ENCODE peak calls at places on chromosomes 2 and 18, in eight cellular contexts. K is caudate nucleus, I is WERI-Rb-1, F is right cardiac atrium, S is body of pancreas, W is upper lobe of left lung, Y is prostate gland, C is transverse colon. U is an unnamed sample.

GRCh38 chr18:227374-227773 is 40.5 kb downstream of the THOC1 start:
- DNase-seq in W (no peak), K (no peak), S (no peak), C (no peak), I (no peak), F (no peak), Y (no peak), U (no peak)

GRCh38 chr18:12121175-12122095 is 27.8 kb downstream of the ANKRD62 start:
- DNase-seq in W (no peak), I (no peak), K (no peak), C (no peak), F (no peak), S (no peak), Y (no peak), U (no peak)

GRCh38 chr2:74966893-74967292 is 8.4 kb downstream of the POLE4 start:
- DNase-seq in K (no peak), C (no peak), Y (no peak), I (no peak), F (no peak), S (no peak), W (no peak), U (no peak)

GRCh38 chr2:237057107-237057506 is 28.6 kb upstream of the COPS8 start:
- DNase-seq in I (no peak), C (no peak), S (no peak), Y (no peak), F (no peak), W (no peak), K (no peak), U (no peak)

GRCh38 chr18:32749809-32750208 is 23.0 kb downstream of the KLHL14 start:
- DNase-seq in F (no peak), Y (no peak), I (no peak), C (no peak), W (no peak), K (no peak), S (no peak), U (no peak)

GRCh38 chr2:9333591-9334171 is 89.6 kb downstream of the ITGB1BP1 start:
- DNase-seq in Y (peak), F (peak), S (peak), I (peak), K (no peak), C (peak), W (no peak), U (peak)

GRCh38 chr2:36433311-36434217 is 78.0 kb downstream of the CRIM1 start:
- DNase-seq in C (peak), W (no peak), F (peak), K (no peak), S (peak), I (no peak), Y (peak), U (peak)

GRCh38 chr2:18719978-18720775 is 130.8 kb upstream of the NT5C1B start:
- DNase-seq in W (no peak), K (no peak), I (no peak), C (no peak), F (peak), S (no peak), Y (no peak), U (no peak)

GRCh38 chr18:35413163-35413511 is 36.0 kb upstream of the ZNF396 start:
- DNase-seq in C (no peak), Y (no peak), W (no peak), K (no peak), S (no peak), F (no peak), I (no peak), U (no peak)

GRCh38 chr2:1588994-1589611 is 155.2 kb downstream of the PXDN start:
- DNase-seq in K (no peak), C (no peak), F (no peak), S (no peak), W (peak), Y (no peak), I (no peak), U (no peak)

GRCh38 chr2:225429718-225430117 is 30.2 kb downstream of the NYAP2 start:
- DNase-seq in K (peak), F (no peak), W (no peak), Y (no peak), S (peak), I (no peak), C (no peak), U (no peak)

GRCh38 chr18:58202406-58202730 is 158.3 kb downstream of the NEDD4L start:
- DNase-seq in W (no peak), I (no peak), S (no peak), C (peak), F (no peak), K (no peak), Y (peak), U (peak)

DNA sequence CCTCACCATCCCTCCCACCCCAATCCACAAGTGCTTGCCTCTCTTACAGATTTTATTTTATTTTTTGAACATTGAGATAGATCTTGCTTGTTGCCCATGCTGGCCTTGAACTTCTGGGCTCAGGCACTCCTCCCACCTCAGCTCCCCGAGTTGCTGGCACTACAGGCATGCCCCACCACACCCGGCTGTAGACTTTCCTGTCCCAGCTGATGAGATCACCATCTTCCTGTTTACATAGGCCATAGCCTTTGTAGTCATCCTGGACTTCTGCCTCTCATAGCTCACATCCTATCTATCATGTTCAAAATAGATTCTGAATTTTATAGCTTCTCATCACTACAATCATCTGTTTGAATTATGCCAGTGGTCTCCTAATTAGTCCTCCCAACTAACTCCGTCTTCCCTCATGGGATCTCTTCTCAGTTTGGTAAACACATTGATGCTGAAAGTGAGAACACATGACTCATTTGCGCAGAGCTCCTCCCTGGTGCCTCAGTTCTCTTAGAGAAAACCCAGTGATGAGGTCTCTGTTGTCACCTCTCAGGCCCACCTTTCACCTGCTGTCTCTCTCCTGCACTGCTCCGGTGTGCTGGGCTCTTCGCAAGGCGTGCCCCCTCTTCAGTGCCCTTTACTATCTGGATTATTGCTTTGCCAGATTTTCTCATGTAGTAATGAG is 243.0 kb downstream of the ZNF407 start:
- DNase-seq in C (no peak), W (no peak), F (no peak), S (no peak), Y (no peak), K (no peak), I (no peak), U (peak)
- H3K27ac ChIP-seq in C (no peak), W (no peak), F (no peak), S (no peak), Y (no peak), K (no peak), I (no peak), U (peak)

GRCh38 chr2:213148572-213149331 is 2.7 kb downstream of the IKZF2 start:
- DNase-seq in C (no peak), K (no peak), W (no peak), Y (no peak), S (no peak), F (no peak), I (no peak), U (no peak)
- H3K27ac ChIP-seq in C (no peak), K (peak), W (no peak), Y (no peak), S (no peak), F (no peak), I (no peak), U (peak)

GRCh38 chr18:44731866-44732555 is 51.3 kb downstream of the SETBP1 start:
- DNase-seq in W (no peak), S (no peak), F (no peak), C (no peak), K (no peak), Y (no peak), I (no peak), U (peak)

GRCh38 chr18:44731160-44731865 is 50.6 kb downstream of the SETBP1 start:
- DNase-seq in I (no peak), Y (no peak), F (no peak), S (no peak), K (no peak), W (no peak), C (no peak), U (no peak)

GRCh38 chr18:44732604-44733003 is 51.9 kb downstream of the SETBP1 start:
- DNase-seq in C (no peak), S (peak), W (no peak), I (no peak), K (no peak), F (no peak), Y (peak), U (no peak)

GRCh38 chr18:44727291-44727690 is 46.6 kb downstream of the SETBP1 start:
- DNase-seq in S (no peak), I (no peak), Y (no peak), K (no peak), F (no peak), C (no peak), W (no peak), U (no peak)

DNA sequence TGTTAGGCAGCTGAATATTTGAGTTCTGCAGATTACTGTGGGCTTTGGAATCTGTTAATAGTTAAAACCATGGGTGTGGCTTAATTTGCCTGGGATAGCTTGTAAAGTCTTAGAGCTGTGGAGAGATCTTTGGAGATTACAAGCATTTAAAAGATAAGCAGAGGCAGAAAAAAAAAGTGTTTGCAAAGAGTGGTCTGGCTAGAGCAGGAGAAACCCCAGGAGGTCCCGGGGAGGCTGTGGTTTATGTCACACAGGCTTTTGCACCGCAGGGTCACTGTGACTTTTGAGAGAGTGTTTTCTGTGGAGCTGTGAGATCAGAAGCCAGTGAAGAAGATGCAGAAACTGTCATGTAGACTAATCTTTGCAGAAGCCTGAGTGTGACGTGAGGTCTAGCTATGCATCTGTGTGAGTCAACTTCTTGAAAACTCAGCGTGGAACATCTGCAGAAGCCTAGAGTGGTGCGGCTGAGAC is 49.0 kb downstream of the SETBP1 start:
- DNase-seq in Y (no peak), W (no peak), C (no peak), S (no peak), F (no peak), I (peak), K (no peak), U (no peak)
- H3K27ac ChIP-seq in Y (no peak), W (no peak), C (peak), S (no peak), F (no peak), I (no peak), K (no peak), U (no peak)

GRCh38 chr2:85259101-85259590 is 68.6 kb downstream of the TGOLN2 start:
- DNase-seq in S (no peak), C (no peak), K (no peak), Y (no peak), W (no peak), F (peak), I (no peak), U (no peak)
- H3K27ac ChIP-seq in S (no peak), C (peak), K (peak), Y (peak), W (peak), F (peak), I (no peak), U (peak)

GRCh38 chr2:219914577-219914976 is 287.1 kb downstream of the SLC4A3 start:
- DNase-seq in I (no peak), C (no peak), K (no peak), F (no peak), Y (no peak), S (no peak), W (no peak), U (no peak)

GRCh38 chr2:219908538-219908937 is 281.1 kb downstream of the SLC4A3 start:
- DNase-seq in Y (no peak), I (peak), S (no peak), K (no peak), F (no peak), C (no peak), W (no peak), U (no peak)

GRCh38 chr2:219916261-219916660 is 288.8 kb downstream of the SLC4A3 start:
- DNase-seq in K (peak), W (no peak), S (no peak), I (no peak), F (no peak), C (no peak), Y (no peak), U (no peak)

GRCh38 chr2:219911541-219911940 is 284.1 kb downstream of the SLC4A3 start:
- DNase-seq in S (no peak), W (no peak), K (no peak), C (no peak), Y (no peak), F (no peak), I (no peak), U (no peak)

GRCh38 chr2:219912530-219912929 is 285.1 kb downstream of the SLC4A3 start:
- DNase-seq in F (no peak), W (no peak), S (no peak), C (no peak), Y (no peak), K (no peak), I (no peak), U (no peak)
- H3K27ac ChIP-seq in F (no peak), W (no peak), S (no peak), C (no peak), Y (no peak), K (peak), I (no peak), U (no peak)

GRCh38 chr2:133452561-133452960 is 115.7 kb downstream of the NCKAP5 start:
- DNase-seq in W (no peak), C (no peak), K (no peak), I (peak), Y (no peak), F (no peak), S (no peak), U (peak)

GRCh38 chr2:133456971-133457370 is 111.3 kb downstream of the NCKAP5 start:
- DNase-seq in C (no peak), Y (no peak), K (no peak), W (no peak), F (no peak), S (no peak), I (no peak), U (no peak)

GRCh38 chr2:133448195-133448594 is 120.1 kb downstream of the NCKAP5 start:
- DNase-seq in Y (no peak), S (no peak), C (no peak), K (no peak), F (no peak), W (no peak), I (no peak), U (no peak)

GRCh38 chr2:133456156-133456555 is 112.1 kb downstream of the NCKAP5 start:
- DNase-seq in C (no peak), I (no peak), Y (no peak), K (peak), W (no peak), S (no peak), F (no peak), U (no peak)

GRCh38 chr2:133452146-133452545 is 116.1 kb downstream of the NCKAP5 start:
- DNase-seq in W (no peak), Y (no peak), C (no peak), I (peak), F (no peak), K (no peak), S (no peak), U (no peak)
- H3K27ac ChIP-seq in W (no peak), Y (no peak), C (no peak), I (peak), F (no peak), K (no peak), S (no peak), U (peak)

GRCh38 chr2:213151437-213152064 is at the start of gene IKZF2:
- DNase-seq in F (peak), C (peak), I (peak), K (peak), W (peak), Y (peak), S (peak), U (peak)

GRCh38 chr2:213149949-213150314 is 1.5 kb downstream of the IKZF2 start:
- DNase-seq in I (no peak), W (no peak), Y (no peak), F (no peak), S (no peak), K (no peak), C (no peak), U (no peak)

GRCh38 chr2:213152065-213152794 is 818 bp upstream of the IKZF2 start:
- DNase-seq in C (peak), W (peak), S (peak), K (peak), F (peak), Y (peak), I (peak), U (no peak)

GRCh38 chr2:213149332-213149875 is 2.0 kb downstream of the IKZF2 start:
- DNase-seq in F (no peak), K (no peak), I (no peak), C (no peak), Y (no peak), W (no peak), S (no peak), U (no peak)

DNA sequence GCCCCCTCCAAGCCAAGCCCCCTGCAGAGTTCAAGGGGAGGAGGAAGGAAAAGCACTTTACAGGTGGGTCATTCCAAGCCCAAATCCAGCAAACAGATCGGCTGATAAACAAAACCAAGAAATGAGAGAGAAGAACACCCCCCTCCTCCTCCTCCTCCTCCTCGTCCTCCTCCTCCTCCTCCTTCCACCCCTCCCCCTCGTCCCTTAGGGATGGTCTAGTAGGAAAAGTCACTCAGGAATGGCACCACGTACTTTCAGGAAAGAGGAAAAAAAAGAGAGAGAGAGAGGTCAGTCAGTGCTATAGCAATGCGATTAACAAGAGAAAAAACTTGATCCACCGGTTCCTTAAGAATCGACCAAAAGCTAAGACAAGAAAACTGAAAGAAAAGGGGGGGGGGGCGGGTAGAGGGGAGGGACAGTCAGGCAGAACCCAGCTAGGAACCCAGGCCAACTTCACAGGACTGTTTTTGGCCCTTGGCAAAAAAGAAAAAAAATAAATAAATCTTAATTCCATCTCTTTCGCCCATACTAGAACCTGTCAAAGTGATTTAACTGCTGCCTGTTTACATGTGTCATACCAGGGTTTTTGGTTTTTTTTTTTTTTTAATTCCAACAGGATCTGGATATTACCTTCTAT is 979 bp downstream of the IKZF2 start:
- DNase-seq in K (no peak), I (peak), C (peak), W (no peak), F (peak), Y (peak), S (no peak), U (peak)
- H3K27ac ChIP-seq in K (peak), I (no peak), C (peak), W (peak), F (peak), Y (peak), S (peak), U (peak)

DNA sequence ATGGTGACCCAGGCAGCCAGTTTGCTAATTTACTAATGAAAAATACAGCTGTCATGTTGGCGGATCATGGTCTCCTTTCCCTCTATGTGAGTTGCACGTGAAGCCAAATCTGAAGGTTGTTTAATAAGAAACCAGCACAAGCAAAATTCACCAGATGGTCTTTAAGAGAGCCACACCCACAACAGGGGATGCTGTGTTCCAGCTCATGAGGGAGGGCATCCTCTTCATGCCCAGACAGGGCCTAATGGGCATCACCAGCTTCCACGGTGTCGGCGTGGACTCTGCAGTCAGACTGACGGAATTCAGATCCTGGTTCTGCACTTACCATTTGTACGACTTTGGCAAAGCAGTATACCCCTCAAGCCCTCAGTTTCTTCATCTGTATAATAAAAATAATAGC is 39.9 kb downstream of the TMEM247 start:
- DNase-seq in S (no peak), C (no peak), W (no peak), F (no peak), Y (no peak), I (no peak), K (no peak), U (no peak)
- H3K27ac ChIP-seq in S (no peak), C (no peak), W (no peak), F (no peak), Y (no peak), I (no peak), K (no peak), U (no peak)

DNA sequence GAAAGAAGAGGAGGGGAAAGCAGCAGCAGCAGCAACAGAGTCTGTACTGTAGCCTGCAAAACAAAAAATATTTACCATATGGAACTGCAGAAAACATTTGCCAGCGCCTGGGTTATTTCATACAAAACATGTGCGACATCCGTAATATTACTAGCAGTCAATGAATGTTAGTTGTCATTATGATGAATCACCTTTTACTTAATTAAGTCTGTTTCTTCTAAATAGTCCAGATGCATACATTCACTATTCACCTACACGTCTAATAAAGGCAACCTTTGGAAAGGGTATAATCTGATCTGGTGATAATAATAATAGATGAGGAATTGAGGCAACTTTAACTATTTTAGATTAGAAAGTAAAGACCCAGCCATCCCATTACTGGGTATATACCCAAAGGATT is 426.3 kb upstream of the ST6GAL2 start:
- DNase-seq in F (no peak), I (no peak), Y (no peak), C (no peak), W (no peak), K (no peak), S (no peak), U (no peak)
- H3K27ac ChIP-seq in F (no peak), I (no peak), Y (no peak), C (no peak), W (no peak), K (no peak), S (no peak), U (no peak)